ENCODE peak calls at places on chromosomes 2 and 18, in six cellular contexts. H, N, G, I, O and T are unnamed samples.

GRCh38 chr2:226122067-226122466 is 677.6 kb downstream of the IRS1 start:
- DNase-seq in H (no peak), N (no peak), G (no peak), I (no peak), O (peak; percentile 38), T (no peak)

GRCh38 chr18:34649072-34649471 is 61.0 kb upstream of the DTNA start:
- DNase-seq in H (peak; percentile 56), N (no peak), G (no peak), I (no peak), O (peak; percentile 29), T (no peak)

GRCh38 chr2:174778479-174778962 is 14.2 kb upstream of the CHRNA1 start:
- DNase-seq in H (peak; percentile 99), N (peak; percentile 80), G (peak; percentile 56), I (no peak), O (peak; percentile 94), T (peak; percentile 22)

GRCh38 chr2:162092656-162093556 is 18.9 kb upstream of the DPP4 start:
- DNase-seq in H (peak; percentile 96), N (no peak), G (no peak), I (no peak), O (peak; percentile 98), T (peak; percentile 63)

GRCh38 chr2:12081481-12082210 is 335.2 kb downstream of the LPIN1 start:
- DNase-seq in H (no peak), N (no peak), G (no peak), I (no peak), O (no peak), T (no peak)

GRCh38 chr18:37330173-37330572 is 235.4 kb downstream of the CELF4 start:
- DNase-seq in H (no peak), N (no peak), G (no peak), I (no peak), O (no peak), T (no peak)

GRCh38 chr2:20421988-20422678 is 24.7 kb upstream of the RHOB start:
- DNase-seq in H (peak; percentile 82), N (peak; percentile 25), G (no peak), I (peak; percentile 99), O (peak; percentile 93), T (peak; percentile 93)

GRCh38 chr18:59708988-59709387 is 11.8 kb upstream of the CCBE1 start:
- DNase-seq in H (no peak), N (no peak), G (no peak), I (no peak), O (no peak), T (no peak)

GRCh38 chr2:175950512-175950911 is 51.6 kb downstream of the LNPK start:
- DNase-seq in H (no peak), N (no peak), G (no peak), I (no peak), O (no peak), T (no peak)

GRCh38 chr2:16722677-16723076 is 57.0 kb upstream of the CYRIA start:
- DNase-seq in H (no peak), N (no peak), G (no peak), I (no peak), O (no peak), T (no peak)
- TF ChIP-seq CTCF in H (no peak), N (no peak), G (no peak), I (no peak), O (no peak), T (peak; percentile 5)

GRCh38 chr2:3738454-3738853 is 35.1 kb downstream of the DCDC2C start:
- DNase-seq in H (peak; percentile 54), N (no peak), G (no peak), I (no peak), O (peak; percentile 41), T (no peak)
- TF ChIP-seq CTCF in H (peak; percentile 61), N (no peak), G (no peak), I (no peak), O (peak; percentile 23), T (no peak)

DNA sequence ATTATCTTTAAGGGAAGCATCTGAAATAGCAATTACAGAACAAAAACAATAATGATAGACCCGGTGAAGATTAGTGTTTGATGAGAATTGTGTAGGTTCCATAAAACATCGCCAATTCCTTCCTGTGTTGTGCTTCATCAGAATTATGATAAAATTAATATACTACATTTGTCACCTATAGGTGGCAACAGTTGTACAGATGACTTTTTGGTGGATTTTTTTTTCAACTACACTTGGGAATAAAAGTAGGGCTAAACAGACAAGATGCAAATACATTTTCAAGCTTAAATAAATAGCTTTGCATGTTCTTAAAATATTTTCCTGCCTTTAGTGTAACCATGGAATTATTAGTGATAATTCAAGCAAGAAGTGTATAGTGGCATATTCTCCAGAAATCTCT is 7.0 kb upstream of the LYPD1 start:
- DNase-seq in H (no peak), N (no peak), G (no peak), I (no peak), O (no peak), T (no peak)
- TF ChIP-seq CTCF in H (peak; percentile 27), N (no peak), G (no peak), I (no peak), O (no peak), T (no peak)

GRCh38 chr2:189660803-189661147 is 484 bp upstream of the ASNSD1 start:
- DNase-seq in H (no peak), N (no peak), G (no peak), I (no peak), O (no peak), T (no peak)

GRCh38 chr2:189661957-189662321 is 680 bp downstream of the ASNSD1 start:
- DNase-seq in H (no peak), N (no peak), G (no peak), I (no peak), O (no peak), T (no peak)

GRCh38 chr2:189662674-189663226 is 1.5 kb downstream of the ASNSD1 start:
- DNase-seq in H (no peak), N (peak; percentile 2), G (no peak), I (no peak), O (no peak), T (no peak)

GRCh38 chr2:189659734-189660133 is 1.5 kb upstream of the ASNSD1 start:
- DNase-seq in H (peak; percentile 34), N (no peak), G (no peak), I (no peak), O (no peak), T (no peak)

DNA sequence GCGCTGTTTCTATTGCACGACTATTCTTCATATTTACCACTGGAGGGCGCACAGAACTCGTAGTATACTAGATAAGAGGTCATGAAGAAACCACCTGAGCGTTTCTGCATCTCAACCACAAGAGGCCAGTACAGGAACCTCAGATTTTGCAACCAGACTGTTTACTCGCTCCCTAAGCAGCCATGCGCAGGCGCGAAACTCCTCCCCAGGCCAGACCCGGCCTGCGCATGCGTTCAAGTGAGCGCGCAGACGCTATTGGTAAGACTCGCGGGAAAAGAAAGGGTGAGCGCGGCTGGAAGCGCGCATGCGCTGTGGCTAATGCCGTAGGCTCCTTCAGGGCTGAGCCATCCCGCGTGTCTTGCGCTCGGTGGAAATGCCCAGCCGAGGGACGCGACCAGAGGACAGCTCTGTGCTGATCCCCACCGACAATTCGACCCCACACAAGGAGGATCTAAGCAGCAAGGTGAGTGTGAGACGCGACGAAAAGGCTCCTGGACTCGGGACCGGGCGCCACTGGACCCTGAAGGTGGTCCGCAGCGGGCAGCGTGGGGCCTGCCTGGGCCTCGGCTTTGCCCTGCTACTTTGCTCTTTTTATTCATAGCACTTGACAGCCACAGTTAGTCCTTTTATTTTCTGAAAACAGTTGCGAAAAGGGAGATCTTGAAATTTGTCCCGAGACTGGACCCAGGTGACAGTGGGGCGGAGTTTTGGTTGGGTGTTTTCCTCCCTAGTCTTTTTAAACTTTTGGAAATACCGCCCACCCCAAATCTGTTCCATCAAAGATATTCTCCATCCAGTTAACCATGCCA is at the start of gene ASNSD1:
- DNase-seq in H (peak; percentile 100), N (peak; percentile 97), G (peak; percentile 96), I (peak; percentile 99), O (peak; percentile 100), T (peak; percentile 100)
- TF ChIP-seq CTCF in H (peak; percentile 100), N (peak; percentile 83), G (peak; percentile 96), I (peak; percentile 99), O (peak; percentile 88), T (peak; percentile 97)

DNA sequence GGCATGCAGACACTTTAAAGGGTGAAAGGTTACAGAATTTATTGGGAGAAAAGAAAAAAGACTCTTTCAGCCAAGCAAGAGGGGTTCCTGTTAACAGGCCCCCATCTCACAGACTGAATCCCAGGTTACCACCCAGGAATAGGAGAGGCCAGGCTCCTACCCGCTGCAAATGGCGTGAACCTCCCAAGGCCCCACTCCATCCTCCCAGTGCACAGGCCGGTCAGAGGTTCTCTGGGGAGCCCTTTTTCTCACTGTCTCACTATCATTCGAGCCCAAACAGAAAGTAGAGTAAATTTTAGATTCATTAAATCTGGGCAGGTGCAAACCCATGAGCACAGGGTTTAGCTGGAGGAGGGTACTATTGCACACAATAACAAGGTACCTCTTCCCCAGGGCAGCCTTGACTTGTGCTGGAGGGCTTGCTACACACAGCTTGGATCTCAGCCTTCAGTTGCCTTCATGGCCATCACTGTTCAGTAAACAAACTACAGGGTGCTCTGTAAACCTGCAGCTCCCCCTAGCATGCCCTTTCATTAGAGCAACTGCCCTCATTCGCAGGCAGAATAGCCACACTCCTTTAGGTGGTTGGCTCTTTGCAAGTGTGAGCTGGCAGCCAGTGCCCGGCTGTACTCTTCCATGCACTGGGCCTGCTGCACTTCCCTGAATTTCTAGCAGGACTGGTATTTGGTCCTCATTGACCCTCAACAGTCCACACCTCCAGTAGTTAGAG is 7.3 kb upstream of the PLEK start:
- DNase-seq in H (peak; percentile 58), N (no peak), G (peak; percentile 60), I (no peak), O (peak; percentile 66), T (peak; percentile 45)
- TF ChIP-seq CTCF in H (peak; percentile 63), N (no peak), G (peak; percentile 78), I (no peak), O (peak; percentile 63), T (peak; percentile 47)

GRCh38 chr18:43420091-43420490 is 142.8 kb upstream of the SYT4 start:
- DNase-seq in H (no peak), N (no peak), G (no peak), I (no peak), O (no peak), T (no peak)

GRCh38 chr18:43422483-43422882 is 145.2 kb upstream of the SYT4 start:
- DNase-seq in H (no peak), N (no peak), G (no peak), I (no peak), O (peak; percentile 5), T (no peak)

GRCh38 chr18:43420950-43421349 is 143.7 kb upstream of the SYT4 start:
- DNase-seq in H (no peak), N (no peak), G (no peak), I (no peak), O (no peak), T (no peak)
- TF ChIP-seq CTCF in H (no peak), N (no peak), G (no peak), I (no peak), O (peak; percentile 12), T (no peak)

DNA sequence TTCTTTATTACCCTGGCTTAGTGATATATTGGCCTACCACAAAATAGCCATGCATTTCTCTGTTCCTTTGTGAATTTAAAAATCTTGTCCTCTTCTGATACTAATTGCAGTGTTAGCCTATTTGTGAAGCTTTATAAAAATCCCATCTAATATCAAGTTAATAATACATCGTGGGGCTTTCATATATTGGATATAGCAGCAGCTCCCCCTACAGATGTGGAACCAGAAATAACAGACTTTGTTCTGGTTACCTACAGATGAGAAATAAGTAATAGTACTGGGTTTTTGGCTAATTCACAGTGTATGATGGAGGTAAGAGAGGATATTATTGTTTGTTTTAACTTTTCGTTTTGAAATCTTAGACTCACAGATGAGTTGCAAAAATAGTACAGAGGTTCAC is 1661.7 kb upstream of the PIK3C3 start:
- DNase-seq in H (no peak), N (no peak), G (no peak), I (no peak), O (peak; percentile 13), T (no peak)
- TF ChIP-seq CTCF in H (no peak), N (no peak), G (peak; percentile 6), I (no peak), O (peak; percentile 17), T (no peak)

GRCh38 chr2:8436585-8436984 is 245.3 kb upstream of the ID2 start:
- DNase-seq in H (no peak), N (no peak), G (no peak), I (no peak), O (no peak), T (no peak)
- TF ChIP-seq CTCF in H (no peak), N (no peak), G (no peak), I (no peak), O (no peak), T (no peak)